ENCODE peak calls at places on chromosomes 2 and 18, in six cellular contexts. N, H, M, S, Q and E are unnamed samples.
A peak's percentile ranks its signal among the peaks of the same experiment; 100 is the strongest.

GRCh38 chr18:77749189-77749588 is 499.5 kb downstream of the GALR1 start:
- DNase-seq in Q (peak; percentile 4), M (no peak), H (no peak), N (no peak), S (no peak), E (no peak)

GRCh38 chr2:231928481-231928880 is 2.3 kb upstream of the NPPC start:
- DNase-seq in M (peak; percentile 40), N (no peak), H (no peak), Q (peak; percentile 13), S (no peak), E (no peak)

GRCh38 chr2:37550197-37550596 is 121.2 kb downstream of the CDC42EP3 start:
- DNase-seq in M (no peak), S (no peak), H (no peak), N (no peak), Q (no peak), E (no peak)

GRCh38 chr2:240464514-240465241 is 29.2 kb downstream of the GPC1 start:
- DNase-seq in M (no peak), H (no peak), S (no peak), N (no peak), Q (no peak), E (no peak)

GRCh38 chr2:2324119-2324518 is 7.0 kb downstream of the MYT1L start:
- DNase-seq in S (no peak), N (no peak), Q (no peak), M (no peak), H (no peak), E (no peak)

GRCh38 chr2:212709287-212709686 is 170.7 kb upstream of the ERBB4 start:
- DNase-seq in S (no peak), N (no peak), H (no peak), M (no peak), Q (no peak), E (no peak)

GRCh38 chr2:237603718-237604362 is 13.3 kb upstream of the RAB17 start:
- DNase-seq in H (no peak), N (peak; percentile 85), M (no peak), Q (peak; percentile 82), S (no peak), E (peak; percentile 53)

GRCh38 chr2:203484266-203485112 is 50.6 kb downstream of the RAPH1 start:
- DNase-seq in H (peak; percentile 25), N (peak; percentile 54), Q (peak; percentile 57), S (no peak), M (no peak), E (peak; percentile 31)

GRCh38 chr18:8610442-8610801 is 1.2 kb downstream of the RAB12 start:
- DNase-seq in N (peak; percentile 35), S (no peak), H (no peak), M (no peak), Q (peak; percentile 40), E (no peak)

GRCh38 chr2:4134881-4135565 is 431.6 kb downstream of the DCDC2C start:
- DNase-seq in Q (no peak), M (no peak), S (no peak), N (no peak), H (no peak), E (no peak)

GRCh38 chr2:69829243-69830044 is at the start of gene GMCL1:
- DNase-seq in Q (peak; percentile 97), N (peak; percentile 97), H (peak; percentile 86), S (peak; percentile 73), M (peak; percentile 99), E (peak; percentile 93)
- TF ChIP-seq CTCF in Q (no peak), N (no peak), H (no peak), S (no peak), M (no peak), E (no peak)

GRCh38 chr18:67217551-67218166 is 298.9 kb downstream of the DSEL start:
- DNase-seq in H (peak; percentile 44), Q (peak; percentile 89), M (no peak), N (peak; percentile 84), S (peak; percentile 34), E (peak; percentile 47)
- TF ChIP-seq CTCF in H (peak; percentile 57), Q (peak; percentile 68), M (peak; percentile 83), N (peak; percentile 64), S (peak; percentile 60), E (peak; percentile 71)

GRCh38 chr2:45607701-45608100 is 3.4 kb downstream of the SRBD1 start:
- DNase-seq in S (no peak), M (no peak), N (peak; percentile 44), H (no peak), Q (peak; percentile 54), E (no peak)
- TF ChIP-seq CTCF in S (peak; percentile 43), M (peak; percentile 37), N (peak; percentile 59), H (peak; percentile 24), Q (peak; percentile 69), E (peak; percentile 10)

GRCh38 chr2:80348953-80349352 is 44.4 kb upstream of the LRRTM1 start:
- DNase-seq in M (no peak), H (no peak), N (no peak), S (no peak), Q (no peak), E (no peak)
- TF ChIP-seq CTCF in M (no peak), H (no peak), N (no peak), S (no peak), Q (no peak), E (no peak)